ENCODE peak calls at places on chromosomes 1 and 21, in ten cellular contexts. B is esophagus muscularis mucosa, C is HCT116, R is body of pancreas, Z is Peyer's patch, F is uterus, J is spleen, A is transverse colon, O is heart left ventricle, U is adrenal gland. S is an unnamed sample.

GRCh38 chr1:234884006-234884405 is 244.6 kb downstream of the TOMM20 start:
- DNase-seq in B (no peak), C (no peak), R (no peak), Z (no peak), F (no peak), J (no peak), A (no peak), O (no peak), U (no peak), S (no peak)

GRCh38 chr21:45352621-45353125 is 52.3 kb upstream of the COL18A1 start:
- DNase-seq in B (no peak), C (no peak), R (no peak), Z (no peak), F (no peak), J (peak; percentile 67), A (no peak), O (no peak), U (no peak), S (no peak)

GRCh38 chr1:226986496-226987178 is 46.5 kb downstream of the COQ8A start:
- DNase-seq in B (peak; percentile 80), C (no peak), R (no peak), Z (peak; percentile 43), F (no peak), J (peak; percentile 65), A (no peak), O (no peak), U (peak; percentile 9), S (no peak)

GRCh38 chr1:6785318-6785712 is at the start of gene CAMTA1:
- DNase-seq in B (no peak), C (no peak), R (no peak), Z (no peak), F (no peak), J (peak; percentile 98), A (no peak), O (no peak), U (no peak), S (no peak)

GRCh38 chr1:65317866-65318653 is 8.7 kb downstream of the DNAJC6 start:
- DNase-seq in B (peak; percentile 31), C (no peak), R (no peak), Z (no peak), F (no peak), J (no peak), A (no peak), O (no peak), U (no peak), S (no peak)

GRCh38 chr1:207863893-207864535 is 46.9 kb downstream of the CD34 start:
- DNase-seq in B (no peak), C (no peak), R (no peak), Z (peak; percentile 78), F (no peak), J (peak; percentile 82), A (peak; percentile 39), O (no peak), U (no peak), S (no peak)

GRCh38 chr1:11169202-11169601 is 20.0 kb upstream of the ANGPTL7 start:
- DNase-seq in B (no peak), C (no peak), R (no peak), Z (no peak), F (no peak), J (no peak), A (no peak), O (no peak), U (no peak), S (no peak)

GRCh38 chr21:27403011-27403410 is 436.1 kb upstream of the ADAMTS5 start:
- DNase-seq in B (no peak), C (no peak), R (no peak), Z (no peak), F (no peak), J (no peak), A (no peak), O (no peak), U (no peak), S (no peak)

GRCh38 chr1:180815188-180815587 is 97.5 kb upstream of the KIAA1614 start:
- DNase-seq in B (no peak), C (no peak), R (no peak), Z (no peak), F (no peak), J (no peak), A (no peak), O (no peak), U (no peak), S (no peak)

GRCh38 chr1:172764378-172764777 is 105.5 kb downstream of the FASLG start:
- DNase-seq in B (no peak), C (no peak), R (no peak), Z (peak; percentile 85), F (no peak), J (peak; percentile 91), A (no peak), O (no peak), U (no peak), S (no peak)

GRCh38 chr1:104235141-104235540 is 485.4 kb downstream of the AMY1C start:
- DNase-seq in B (no peak), C (no peak), R (no peak), Z (no peak), F (no peak), J (no peak), A (no peak), O (no peak), U (no peak), S (no peak)

GRCh38 chr1:53619811-53620619 is 118.9 kb downstream of the GLIS1 start:
- DNase-seq in B (no peak), C (no peak), R (no peak), Z (peak; percentile 42), F (peak; percentile 8), J (peak; percentile 61), A (peak; percentile 6), O (no peak), U (no peak), S (no peak)

GRCh38 chr1:240611619-240612490 is at the start of gene GREM2:
- DNase-seq in B (peak; percentile 92), C (no peak), R (peak; percentile 16), Z (peak; percentile 51), F (peak; percentile 70), J (no peak), A (peak; percentile 62), O (no peak), U (peak; percentile 44), S (peak; percentile 77)

GRCh38 chr1:169508432-169509338 is 22.9 kb upstream of the SLC19A2 start:
- DNase-seq in B (no peak), C (no peak), R (no peak), Z (no peak), F (no peak), J (no peak), A (no peak), O (no peak), U (no peak), S (no peak)
- H3K4me1 ChIP-seq in B (peaks cover 10% of the 10 kb centered on the region), C (no peaks in the 10 kb centered on the region), R (peaks cover 19% of the 10 kb centered on the region), Z (peaks cover 11% of the 10 kb centered on the region), F (no peaks in the 10 kb centered on the region), J (peaks cover 14% of the 10 kb centered on the region), A (peaks cover 19% of the 10 kb centered on the region), O (peaks cover 19% of the 10 kb centered on the region), U (no peaks in the 10 kb centered on the region), S (no peaks in the 10 kb centered on the region)

GRCh38 chr1:93350875-93351274 is 5.2 kb downstream of the DR1 start:
- DNase-seq in B (no peak), C (no peak), R (no peak), Z (no peak), F (no peak), J (no peak), A (no peak), O (no peak), U (no peak), S (no peak)
- H3K36me3 ChIP-seq in B (no peaks in the 10 kb centered on the region), C (peaks cover 8% of the 10 kb centered on the region), R (no peaks in the 10 kb centered on the region), Z (peaks cover 15% of the 10 kb centered on the region), F (no peaks in the 10 kb centered on the region), J (peaks cover 42% of the 10 kb centered on the region), A (peaks cover 14% of the 10 kb centered on the region), O (peaks cover 24% of the 10 kb centered on the region), U (peaks cover 13% of the 10 kb centered on the region), S (no peaks in the 10 kb centered on the region)

GRCh38 chr1:232139444-232139843 is 490.5 kb downstream of the SIPA1L2 start:
- DNase-seq in B (no peak), C (no peak), R (no peak), Z (no peak), F (no peak), J (no peak), A (no peak), O (no peak), U (no peak), S (no peak)

GRCh38 chr1:232138044-232138443 is 491.9 kb downstream of the SIPA1L2 start:
- DNase-seq in B (no peak), C (no peak), R (no peak), Z (no peak), F (no peak), J (no peak), A (no peak), O (no peak), U (no peak), S (no peak)

GRCh38 chr1:232142403-232143314 is 487.3 kb downstream of the SIPA1L2 start:
- DNase-seq in B (peak; percentile 93), C (no peak), R (no peak), Z (no peak), F (peak; percentile 19), J (no peak), A (peak; percentile 37), O (peak; percentile 20), U (peak; percentile 71), S (no peak)

GRCh38 chr1:232143315-232143886 is 486.5 kb downstream of the SIPA1L2 start:
- DNase-seq in B (no peak), C (no peak), R (no peak), Z (no peak), F (no peak), J (no peak), A (no peak), O (no peak), U (no peak), S (no peak)

GRCh38 chr1:232140419-232141166 is 489.3 kb downstream of the SIPA1L2 start:
- DNase-seq in B (no peak), C (no peak), R (no peak), Z (no peak), F (no peak), J (no peak), A (no peak), O (no peak), U (no peak), S (no peak)
- TF ChIP-seq POLR2A in B (no peak), C (no peak), R (no peak), Z (no peak), F (no peak), J (no peak), A (no peak), O (no peak), U (no peak), S (no peak)

GRCh38 chr1:9127395-9128160 is 1.3 kb downstream of the GPR157 start:
- DNase-seq in B (no peak), C (no peak), R (no peak), Z (no peak), F (no peak), J (peak; percentile 63), A (no peak), O (no peak), U (peak; percentile 67), S (no peak)

GRCh38 chr1:9125325-9125724 is 3.6 kb downstream of the GPR157 start:
- DNase-seq in B (no peak), C (no peak), R (no peak), Z (no peak), F (no peak), J (no peak), A (no peak), O (no peak), U (no peak), S (no peak)

GRCh38 chr1:9128161-9128519 is 762 bp downstream of the GPR157 start:
- DNase-seq in B (no peak), C (no peak), R (peak; percentile 32), Z (peak; percentile 66), F (peak; percentile 39), J (no peak), A (peak; percentile 59), O (no peak), U (peak; percentile 51), S (no peak)

GRCh38 chr1:9128520-9129371 is at the start of gene GPR157:
- DNase-seq in B (peak; percentile 94), C (peak; percentile 70), R (peak; percentile 90), Z (peak; percentile 97), F (peak; percentile 88), J (peak; percentile 97), A (peak; percentile 95), O (peak; percentile 92), U (peak; percentile 93), S (peak; percentile 89)

GRCh38 chr1:9126511-9126910 is 2.4 kb downstream of the GPR157 start:
- DNase-seq in B (no peak), C (no peak), R (no peak), Z (no peak), F (no peak), J (no peak), A (no peak), O (no peak), U (no peak), S (no peak)
- H3K4me1 ChIP-seq in B (peaks cover 33% of the 10 kb centered on the region), C (peaks cover 12% of the 10 kb centered on the region), R (peaks cover 30% of the 10 kb centered on the region), Z (peaks cover 7% of the 10 kb centered on the region), F (peaks cover 7% of the 10 kb centered on the region), J (peaks cover 66% of the 10 kb centered on the region), A (peaks cover 22% of the 10 kb centered on the region), O (peaks cover 26% of the 10 kb centered on the region), U (peaks cover 6% of the 10 kb centered on the region), S (peaks cover 2% of the 10 kb centered on the region)

S was measured in ovary.